ENCODE peak calls at places on chromosomes 6 and 20, in eight cellular contexts. Z is heart left ventricle; Y is lung microvascular endothelial cell; K is Kasumi-1; P is kidney epithelial cell; X is AG08396; Q is heart right ventricle; E is activated CD4-positive, CD25-positive, alpha-beta regulatory T cell treated with anti-CD3 and anti-CD28 coated beads, Interleukin-2, amount 50 U/mL, for 16 hours. R is an unnamed sample.

GRCh38 chr20:63567132-63567381 is 7.0 kb downstream of the HELZ2 start:
- DNase-seq in Z (no peak), Y (no peak), K (no peak), P (no peak), X (no peak), Q (no peak), E (no peak), R (no peak)

GRCh38 chr6:149499066-149499465 is 14.3 kb upstream of the ZC3H12D start:
- DNase-seq in Z (no peak), Y (no peak), K (no peak), P (peak), X (no peak), Q (no peak), E (no peak), R (peak)

GRCh38 chr6:2979819-2980464 is 8.6 kb upstream of the SERPINB6 start:
- DNase-seq in Z (no peak), Y (no peak), K (no peak), P (no peak), X (no peak), Q (no peak), E (no peak), R (peak)

GRCh38 chr6:36461646-36462045 is 18.8 kb downstream of the KCTD20 start:
- DNase-seq in Z (no peak), Y (no peak), K (no peak), P (no peak), X (no peak), Q (no peak), E (no peak), R (no peak)

GRCh38 chr6:7268362-7269310 is 44.4 kb downstream of the SSR1 start:
- DNase-seq in Z (no peak), Y (no peak), K (no peak), P (no peak), X (no peak), Q (no peak), E (no peak), R (no peak)

GRCh38 chr20:11117808-11118528 is 444.2 kb upstream of the JAG1 start:
- DNase-seq in Z (no peak), Y (peak), K (no peak), P (peak), X (peak), Q (no peak), E (no peak), R (no peak)

GRCh38 chr6:83432626-83433025 is 1.8 kb upstream of the ME1 start:
- DNase-seq in Z (no peak), Y (no peak), K (no peak), P (no peak), X (no peak), Q (no peak), E (no peak), R (no peak)

GRCh38 chr20:34268145-34268544 is 26.9 kb downstream of the ASIP start:
- DNase-seq in Z (no peak), Y (no peak), K (no peak), P (no peak), X (no peak), Q (no peak), E (no peak), R (no peak)

GRCh38 chr6:168941036-168941435 is 312.6 kb downstream of the THBS2 start:
- DNase-seq in Z (no peak), Y (no peak), K (no peak), P (no peak), X (no peak), Q (no peak), E (no peak), R (no peak)

GRCh38 chr20:63819224-63819917 is 11.7 kb downstream of the ZBTB46 start:
- DNase-seq in Z (no peak), Y (peak), K (peak), P (no peak), X (no peak), Q (no peak), E (no peak), R (peak)

GRCh38 chr20:52971498-52972189 is 514 bp upstream of the TSHZ2 start:
- DNase-seq in Z (no peak), Y (no peak), K (no peak), P (no peak), X (no peak), Q (no peak), E (no peak), R (no peak)

GRCh38 chr20:38213607-38213940 is 47.0 kb downstream of the KIAA1755 start:
- DNase-seq in Z (no peak), Y (no peak), K (no peak), P (no peak), X (no peak), Q (no peak), E (no peak), R (no peak)

R was measured in SK-MEL-5.